ENCODE peak calls at places on chromosomes 2 and 18, in eight cellular contexts. A is ovary, G is heart left ventricle, F is BJ, T is HCT116, X is tibial artery, U is AG04450, B is IMR-90. O is an unnamed sample.

GRCh38 chr2:25664531-25665307 is 8.7 kb downstream of the DTNB start:
- DNase-seq in U (peak; percentile 44), F (no peak), B (peak; percentile 74), T (peak; percentile 68), X (peak; percentile 71), A (peak; percentile 72), G (peak; percentile 49), O (no peak)

GRCh38 chr2:21118302-21118920 is 5.4 kb upstream of the TDRD15 start:
- DNase-seq in F (no peak), T (peak; percentile 26), G (no peak), U (no peak), A (no peak), B (peak; percentile 14), X (no peak), O (no peak)

GRCh38 chr2:108139521-108139920 is 100.2 kb upstream of the SULT1C3 start:
- DNase-seq in B (peak; percentile 13), T (no peak), F (no peak), G (no peak), X (no peak), A (no peak), U (no peak), O (no peak)

GRCh38 chr18:4172491-4172890 is 282.6 kb downstream of the DLGAP1 start:
- DNase-seq in U (no peak), B (no peak), A (no peak), G (no peak), X (no peak), T (no peak), F (no peak), O (no peak)

GRCh38 chr2:203675086-203675485 is 31.4 kb upstream of the CD28 start:
- DNase-seq in G (no peak), U (no peak), F (no peak), B (peak; percentile 66), X (no peak), A (no peak), T (no peak), O (no peak)

GRCh38 chr2:231287696-231288095 is 89.3 kb downstream of the ARMC9 start:
- DNase-seq in X (no peak), G (no peak), A (no peak), F (no peak), U (no peak), T (no peak), B (no peak), O (no peak)

GRCh38 chr2:70240599-70240998 is 7.8 kb downstream of the TIA1 start:
- DNase-seq in A (no peak), G (no peak), F (no peak), X (no peak), T (no peak), U (no peak), B (no peak), O (no peak)

GRCh38 chr18:62448426-62448825 is 74.4 kb upstream of the ZCCHC2 start:
- DNase-seq in G (no peak), B (no peak), F (no peak), U (no peak), A (no peak), T (no peak), X (no peak), O (no peak)

GRCh38 chr18:48161911-48162698 is 231.6 kb upstream of the SMAD2 start:
- DNase-seq in U (no peak), X (no peak), G (no peak), F (no peak), T (no peak), A (no peak), B (no peak), O (no peak)

GRCh38 chr18:31596081-31596872 is 4.6 kb downstream of the TTR start:
- DNase-seq in G (no peak), A (no peak), X (no peak), T (no peak), F (peak; percentile 50), B (no peak), U (no peak), O (peak; percentile 79)

GRCh38 chr2:2572393-2573204 is 241.5 kb upstream of the MYT1L start:
- DNase-seq in U (no peak), F (no peak), T (no peak), A (no peak), X (no peak), G (no peak), B (no peak), O (no peak)

GRCh38 chr2:127193948-127194267 is 26.2 kb downstream of the CYP27C1 start:
- DNase-seq in A (no peak), X (no peak), B (peak; percentile 68), U (no peak), G (no peak), T (no peak), F (peak; percentile 83), O (no peak)

GRCh38 chr18:79797518-79798345 is at the start of gene KCNG2:
- DNase-seq in X (no peak), T (no peak), G (peak; percentile 39), A (no peak), U (no peak), F (no peak), B (no peak), O (no peak)

GRCh38 chr2:23541453-23542334 is 156.7 kb downstream of the KLHL29 start:
- DNase-seq in X (no peak), G (no peak), A (peak; percentile 45), U (no peak), T (no peak), B (no peak), F (no peak), O (no peak)

DNA sequence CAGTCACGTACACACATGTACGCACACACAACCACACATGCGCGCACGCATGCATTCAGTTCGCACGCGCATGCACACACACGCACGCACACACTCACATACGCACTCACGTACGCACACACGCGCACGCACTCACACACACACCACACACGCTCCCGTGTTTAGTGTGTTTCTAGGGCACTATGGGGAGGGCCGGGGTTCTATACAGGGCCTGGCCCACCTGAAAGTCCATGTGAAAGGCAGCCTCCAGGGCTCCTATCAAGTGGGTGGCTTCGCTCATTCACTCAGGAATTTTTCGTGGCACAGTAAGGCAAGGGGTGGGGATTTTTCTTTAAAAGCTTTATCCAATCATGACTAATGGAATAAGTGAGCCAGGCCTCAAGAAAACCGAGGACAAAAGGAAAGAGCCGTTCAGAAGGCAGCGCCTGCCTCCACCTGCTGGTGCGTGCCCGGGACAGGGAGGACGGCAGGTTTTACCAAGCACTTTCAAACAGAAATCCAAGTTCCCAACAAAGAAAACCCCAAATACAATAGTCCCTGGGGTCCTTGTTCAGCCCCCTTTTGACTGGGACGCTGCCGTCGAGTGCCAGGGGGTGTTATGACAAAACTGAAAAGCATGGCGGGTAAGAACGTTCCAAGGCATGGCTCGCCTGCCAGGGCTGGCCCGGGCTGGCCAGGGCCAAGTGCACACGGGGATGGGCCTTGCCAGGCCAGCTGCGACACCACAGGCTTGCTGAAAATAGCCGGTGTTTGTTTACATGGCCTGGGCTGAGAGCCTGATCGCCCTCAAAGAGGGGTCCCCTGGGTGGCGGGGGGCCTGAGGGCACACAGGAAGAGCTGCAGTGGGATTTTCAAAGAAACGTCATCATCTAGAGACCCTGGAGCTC is 110.0 kb downstream of the HDAC4 start:
- DNase-seq in G (peak; percentile 64), B (no peak), T (no peak), U (no peak), A (no peak), F (no peak), X (peak; percentile 90), O (no peak)
- TF ChIP-seq CTCF in G (no peak), B (peak; percentile 12), T (no peak), U (peak; percentile 3), A (no peak), F (no peak), X (no peak), O (peak; percentile 20)

DNA sequence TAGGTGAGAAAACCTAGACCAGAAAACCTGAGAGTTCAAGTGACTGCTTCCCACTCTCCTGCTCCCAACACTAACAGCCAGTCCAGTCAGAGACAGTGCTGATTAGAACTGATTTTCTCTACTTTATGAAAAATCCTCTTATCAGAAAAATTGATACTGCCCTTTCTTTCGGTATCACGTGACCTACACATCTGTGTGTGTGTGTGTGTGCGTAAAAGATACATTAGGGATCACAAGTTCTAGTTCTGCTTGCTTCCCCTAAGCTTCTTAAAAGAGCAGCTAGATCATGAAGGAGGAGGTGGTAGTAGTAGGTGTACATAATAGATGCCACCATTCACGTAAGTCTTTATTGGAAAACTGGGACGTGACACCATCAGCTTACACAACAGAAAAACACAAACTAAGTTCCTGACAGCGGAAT is 1.5 kb downstream of the ARL5A start:
- DNase-seq in X (no peak), U (no peak), F (no peak), G (no peak), T (no peak), A (no peak), B (peak; percentile 29), O (no peak)
- H3K4me3 ChIP-seq in X (peak overlapping the region; percentile 90), U (peak overlapping the region; percentile 96), F (peak overlapping the region; percentile 77), G (peak overlapping the region; percentile 88), T (peak overlapping the region; percentile 81), A (peak overlapping the region; percentile 87), B (peak overlapping the region; percentile 80), O (peak overlapping the region; percentile 83)

DNA sequence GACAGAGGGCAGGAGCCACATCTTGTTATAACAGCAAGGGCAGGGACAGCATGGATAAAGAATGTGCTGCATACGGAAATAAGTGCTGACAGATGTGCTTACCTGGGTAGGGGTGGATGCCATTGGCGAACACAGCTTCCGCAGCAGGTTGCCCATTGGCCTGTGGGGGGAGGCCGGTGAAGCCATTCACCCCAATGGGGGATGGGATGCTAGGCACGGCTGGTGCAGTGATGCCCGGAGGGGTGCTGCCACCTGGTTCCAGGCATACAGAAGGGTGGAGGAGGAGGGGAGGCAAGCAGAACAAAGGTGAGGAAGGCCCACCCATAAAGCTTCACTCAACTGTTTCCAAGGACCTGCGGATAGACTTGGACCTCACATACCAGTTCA is 294.9 kb downstream of the CELF4 start:
- DNase-seq in X (no peak), U (no peak), G (no peak), B (no peak), A (no peak), T (no peak), F (no peak), O (no peak)
- H3K27me3 ChIP-seq in X (peaks cover 45% of the 10 kb centered on the region), U (peaks cover 17% of the 10 kb centered on the region), G (peaks cover 17% of the 10 kb centered on the region), B (peaks cover 19% of the 10 kb centered on the region), A (no peaks in the 10 kb centered on the region), T (peaks cover 5% of the 10 kb centered on the region), F (peaks cover 10% of the 10 kb centered on the region), O (peaks cover 25% of the 10 kb centered on the region)

DNA sequence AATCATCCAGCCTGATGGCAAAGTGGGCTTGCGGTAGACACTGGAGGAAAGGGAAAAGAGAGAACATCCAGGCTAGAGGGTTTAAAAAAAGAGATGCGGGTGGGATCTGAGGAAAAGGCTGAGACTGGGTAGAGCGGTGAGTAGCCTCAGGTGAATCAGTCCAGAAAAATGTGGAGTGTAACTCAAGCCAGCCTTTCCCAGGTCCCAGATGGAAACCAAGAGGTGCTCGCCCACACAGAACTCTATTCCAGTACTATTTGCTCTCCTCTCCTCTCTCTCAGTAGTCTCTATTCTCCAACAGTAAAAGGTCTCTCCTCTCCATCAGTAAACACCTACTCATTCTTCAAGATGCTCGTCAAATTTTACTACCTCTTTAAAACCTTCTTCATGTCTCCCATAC is 38.3 kb upstream of the NRP2 start:
- DNase-seq in A (no peak), G (no peak), U (no peak), B (peak; percentile 48), X (no peak), T (no peak), F (no peak), O (no peak)
- TF ChIP-seq CTCF in A (no peak), G (no peak), U (no peak), B (no peak), X (no peak), T (no peak), F (no peak), O (no peak)

GRCh38 chr18:13137939-13138821 is 80.4 kb upstream of the LDLRAD4 start:
- DNase-seq in T (no peak), X (peak; percentile 75), B (peak; percentile 8), F (no peak), G (peak; percentile 76), A (peak; percentile 73), U (no peak), O (no peak)
- H3K4me3 ChIP-seq in T (no peak overlapping the region), X (peak overlapping the region; percentile 61), B (no peak overlapping the region), F (no peak overlapping the region), G (peak overlapping the region; percentile 53), A (peak overlapping the region; percentile 71), U (no peak overlapping the region), O (no peak overlapping the region)

GRCh38 chr18:13399511-13399910 is 181.0 kb downstream of the LDLRAD4 start:
- DNase-seq in B (no peak), F (no peak), T (no peak), X (no peak), U (no peak), G (no peak), A (no peak), O (no peak)
- H3K27me3 ChIP-seq in B (no peaks in the 10 kb centered on the region), F (no peaks in the 10 kb centered on the region), T (no peaks in the 10 kb centered on the region), X (no peaks in the 10 kb centered on the region), U (no peaks in the 10 kb centered on the region), G (no peaks in the 10 kb centered on the region), A (no peaks in the 10 kb centered on the region), O (no peaks in the 10 kb centered on the region)

O was measured in kidney epithelial cell.